ENCODE peak calls at places on chromosomes 2 and 18, in five cellular contexts. U is PC-3; D is adrenal gland; B is CD8-positive, alpha-beta memory T cell; O is psoas muscle. R is an unnamed sample. For H3K4me1 and H3K36me3, the result is how much of the 10 kb centered on the place peaks cover.

GRCh38 chr2:101989740-101990460 is 1.9 kb upstream of the IL1R2 start:
- DNase-seq in B (no peak), U (no peak), O (no peak), D (no peak), R (no peak)

GRCh38 chr2:11245322-11245721 is 90.1 kb downstream of the SLC66A3 start:
- DNase-seq in B (no peak), O (no peak), U (no peak), D (no peak), R (no peak)

GRCh38 chr2:107808986-107809385 is 17.7 kb upstream of the RGPD4 start:
- DNase-seq in O (peak), B (no peak), D (no peak), U (peak), R (no peak)

GRCh38 chr2:66171530-66171929 is 263.4 kb upstream of the MEIS1 start:
- DNase-seq in O (no peak), D (no peak), B (no peak), U (no peak), R (no peak)

GRCh38 chr18:46398005-46398404 is 259.0 kb downstream of the LOXHD1 start:
- DNase-seq in D (no peak), U (no peak), B (no peak), O (no peak), R (no peak)

GRCh38 chr2:141331127-141331526 is 799.7 kb downstream of the LRP1B start:
- DNase-seq in O (no peak), U (peak), B (no peak), D (no peak), R (no peak)

GRCh38 chr2:103132536-103133217 is 370.8 kb downstream of the TMEM182 start:
- DNase-seq in U (no peak), O (no peak), D (no peak), B (no peak), R (no peak)

GRCh38 chr2:96881349-96882195 is 11.7 kb upstream of the SEMA4C start:
- DNase-seq in B (no peak), U (no peak), D (no peak), O (no peak), R (no peak)

GRCh38 chr2:135799738-135800137 is 37.2 kb downstream of the LCT start:
- DNase-seq in O (no peak), B (no peak), D (no peak), U (no peak), R (no peak)

GRCh38 chr2:237012577-237013237 is 73.0 kb upstream of the COPS8 start:
- DNase-seq in U (no peak), O (no peak), D (no peak), B (no peak), R (no peak)

GRCh38 chr2:54666741-54667639 is 56.5 kb upstream of the EML6 start:
- DNase-seq in U (no peak), B (no peak), O (no peak), D (peak), R (no peak)

GRCh38 chr2:197210450-197210849 is 100.1 kb downstream of the ANKRD44 start:
- DNase-seq in O (no peak), U (no peak), B (no peak), D (no peak), R (no peak)

GRCh38 chr2:239472220-239472775 is 71.5 kb upstream of the HDAC4 start:
- DNase-seq in O (no peak), U (no peak), B (no peak), D (no peak), R (no peak)

GRCh38 chr2:32357545-32358482 is 991 bp downstream of the BIRC6 start:
- DNase-seq in D (peak), U (peak), B (peak), O (peak), R (peak)

GRCh38 chr2:203431391-203432185 is 103.4 kb downstream of the ABI2 start:
- DNase-seq in B (no peak), U (no peak), D (no peak), O (no peak), R (no peak)

GRCh38 chr2:186991766-186992417 is 142.9 kb upstream of the ZSWIM2 start:
- DNase-seq in B (no peak), U (peak), D (no peak), O (no peak), R (no peak)

GRCh38 chr2:68279691-68280090 is 27.4 kb upstream of the PPP3R1 start:
- DNase-seq in B (no peak), O (no peak), D (no peak), U (no peak), R (no peak)

GRCh38 chr2:206736935-206737334 is 18.7 kb upstream of the DYTN start:
- DNase-seq in U (peak), B (no peak), O (no peak), D (no peak), R (no peak)

GRCh38 chr2:144943293-144943941 is 423.5 kb upstream of the ZEB2 start:
- DNase-seq in U (no peak), B (no peak), D (no peak), O (no peak), R (no peak)
- H3K4me1 ChIP-seq in U (half or more), B (under half), D (under half), O (under half), R (under half)

GRCh38 chr2:189570565-189570964 is 10.0 kb downstream of the SLC40A1 start:
- DNase-seq in B (no peak), U (no peak), O (no peak), D (no peak), R (no peak)
- H3K36me3 ChIP-seq in B (under half), U (under half), O (half or more), D (under half), R (under half)

DNA sequence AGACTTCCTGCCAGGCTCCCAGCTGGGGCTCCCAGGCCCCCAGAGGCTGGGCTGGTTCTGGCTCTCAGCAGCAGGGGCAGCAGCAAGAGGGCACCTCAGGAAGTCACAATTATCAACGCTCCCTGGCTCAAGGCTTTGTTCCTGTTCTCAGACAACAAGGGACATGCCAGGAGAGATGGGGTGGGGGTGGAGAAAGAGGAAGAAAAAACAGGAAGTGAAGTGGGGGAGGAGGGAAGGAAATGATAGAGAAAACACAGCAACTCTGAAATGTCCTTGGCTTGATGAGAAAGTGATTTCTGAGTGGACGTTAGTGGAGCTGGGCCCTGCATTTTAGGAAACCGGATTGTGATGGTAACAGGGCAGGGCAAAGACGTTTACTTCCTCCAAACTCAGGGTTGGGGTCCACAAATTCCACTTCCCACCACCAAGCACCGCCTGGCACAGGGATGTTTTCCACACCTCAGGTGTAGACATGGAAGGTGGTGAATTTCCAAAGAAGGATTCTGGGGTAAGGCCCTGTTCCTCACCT is 40.4 kb downstream of the CYRIA start:
- DNase-seq in D (no peak), O (peak), B (no peak), U (no peak), R (peak)
- H3K4me1 ChIP-seq in D (half or more), O (half or more), B (under half), U (under half), R (under half)

DNA sequence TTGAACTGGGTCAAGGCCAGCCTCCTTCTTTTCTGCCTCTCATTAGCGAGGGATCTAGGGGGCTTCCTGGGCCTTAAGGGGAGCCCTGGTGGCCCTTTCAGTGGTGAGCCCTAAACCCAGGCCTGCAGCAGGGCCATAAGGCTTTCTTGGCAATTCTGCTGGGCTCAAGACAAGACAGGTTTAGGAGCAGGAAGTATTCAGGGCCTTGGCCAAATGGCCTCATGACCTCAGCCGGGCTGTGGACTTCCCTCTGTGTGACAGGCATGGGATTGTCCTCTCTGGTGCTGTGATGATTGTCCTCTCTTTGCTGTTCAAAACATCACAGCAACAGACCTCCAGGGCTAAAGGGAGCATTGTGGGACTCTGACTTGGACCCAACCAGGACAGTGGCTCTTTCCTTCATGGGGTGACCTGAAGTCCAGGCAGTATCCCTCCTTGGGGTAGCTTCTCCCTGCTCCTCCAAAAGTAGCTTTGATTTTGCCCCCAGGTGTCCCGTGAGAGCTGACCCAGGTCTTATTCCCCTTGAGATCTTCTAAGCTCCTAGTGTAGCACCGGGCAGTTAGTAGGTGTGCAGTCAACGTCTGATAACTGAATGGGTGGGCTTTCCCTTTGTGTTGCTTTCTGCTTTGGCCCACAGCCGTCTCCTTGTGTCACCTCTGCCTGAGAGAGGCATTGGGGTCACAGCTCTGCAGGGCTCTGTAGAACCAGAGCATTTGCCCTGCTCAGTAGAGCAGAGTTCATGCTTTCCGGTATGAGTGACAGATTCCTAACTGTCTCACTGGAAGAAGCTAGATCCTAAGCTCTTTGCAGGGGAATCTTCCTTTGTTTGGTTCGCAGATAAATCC is 14.7 kb downstream of the FOSL2 start:
- DNase-seq in O (peak), U (no peak), B (no peak), D (no peak), R (no peak)
- H3K36me3 ChIP-seq in O (half or more), U (half or more), B (under half), D (under half), R (half or more)

DNA sequence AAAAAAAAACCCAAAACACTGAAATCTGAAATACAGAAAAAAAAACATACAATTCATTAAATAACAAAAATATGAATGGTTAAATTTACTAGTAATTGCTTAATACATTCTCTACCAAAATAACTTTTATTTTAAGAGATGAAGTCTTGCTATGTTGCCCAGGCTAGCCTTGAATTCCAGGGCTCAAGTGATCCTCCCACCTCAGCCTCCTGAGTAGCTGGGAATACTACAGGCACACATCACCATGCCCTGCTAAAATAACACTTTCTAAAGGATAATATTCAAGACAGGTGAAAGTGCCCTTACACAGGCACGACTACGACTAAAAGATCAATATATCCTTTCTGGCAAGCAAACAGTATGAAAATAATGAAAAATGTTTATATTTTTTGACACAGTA is 9.5 kb downstream of the USP34 start:
- DNase-seq in D (no peak), U (no peak), B (no peak), O (no peak), R (no peak)
- H3K4me1 ChIP-seq in D (under half), U (under half), B (half or more), O (half or more), R (under half)

GRCh38 chr18:6211174-6211504 is 203.6 kb downstream of the L3MBTL4 start:
- DNase-seq in B (no peak), O (no peak), U (no peak), D (no peak), R (no peak)
- H3K36me3 ChIP-seq in B (under half), O (under half), U (under half), D (under half), R (under half)